ENCODE peak calls at places on chromosomes 16 and 17, in eight cellular contexts. S, B, L, W, G, J, E and I are unnamed samples.

GRCh38 chr17:47618416-47618815 is 31.3 kb upstream of the KPNB1 start:
- DNase-seq in S (no peak), W (no peak), G (no peak), B (no peak), E (no peak), J (no peak), L (no peak), I (no peak)

GRCh38 chr16:52812945-52813556 is 239.6 kb downstream of the CHD9NB start:
- DNase-seq in E (no peak), W (no peak), B (no peak), G (no peak), S (no peak), L (no peak), J (no peak), I (no peak)

GRCh38 chr17:49851387-49852291 is 3.8 kb upstream of the TAC4 start:
- DNase-seq in L (peak; percentile 79), G (peak; percentile 94), S (peak; percentile 46), E (peak; percentile 76), W (peak; percentile 87), J (peak; percentile 75), B (peak; percentile 75), I (peak; percentile 73)

GRCh38 chr16:65114527-65114926 is 7.3 kb downstream of the CDH11 start:
- DNase-seq in W (no peak), S (no peak), B (no peak), E (no peak), G (no peak), L (no peak), J (no peak), I (no peak)

GRCh38 chr16:8577678-8578304 is 12.5 kb downstream of the TMEM114 start:
- DNase-seq in B (no peak), S (no peak), L (no peak), J (no peak), W (no peak), G (no peak), E (no peak), I (no peak)

GRCh38 chr16:48442379-48442778 is 57.2 kb upstream of the SIAH1 start:
- DNase-seq in G (no peak), J (no peak), B (no peak), L (no peak), W (no peak), E (no peak), S (no peak), I (no peak)

GRCh38 chr17:67544364-67544763 is 167.3 kb downstream of the PITPNC1 start:
- DNase-seq in L (no peak), S (no peak), B (no peak), E (no peak), J (no peak), W (no peak), G (no peak), I (no peak)

GRCh38 chr17:8724451-8724850 is 20.2 kb downstream of the CCDC42 start:
- DNase-seq in J (no peak), L (no peak), G (no peak), E (no peak), B (peak; percentile 65), S (no peak), W (peak; percentile 48), I (no peak)

GRCh38 chr16:77404823-77405222 is 30.0 kb downstream of the ADAMTS18 start:
- DNase-seq in W (no peak), L (no peak), S (no peak), E (no peak), B (no peak), J (no peak), G (no peak), I (no peak)

GRCh38 chr17:44074231-44074910 is 3.8 kb downstream of the G6PC3 start:
- DNase-seq in L (no peak), S (no peak), J (no peak), G (no peak), E (no peak), B (no peak), W (no peak), I (no peak)

GRCh38 chr17:7575481-7575883 is 4.0 kb upstream of the CD68 start:
- DNase-seq in S (no peak), B (no peak), L (no peak), W (no peak), E (no peak), G (no peak), J (no peak), I (no peak)
- H3K4me3 ChIP-seq in S (no peak overlapping the region), B (no peak overlapping the region), L (peak overlapping the region; percentile 76), W (peak overlapping the region; percentile 100), E (peak overlapping the region; percentile 100), G (peak overlapping the region; percentile 99), J (no peak overlapping the region), I (no peak overlapping the region)

DNA sequence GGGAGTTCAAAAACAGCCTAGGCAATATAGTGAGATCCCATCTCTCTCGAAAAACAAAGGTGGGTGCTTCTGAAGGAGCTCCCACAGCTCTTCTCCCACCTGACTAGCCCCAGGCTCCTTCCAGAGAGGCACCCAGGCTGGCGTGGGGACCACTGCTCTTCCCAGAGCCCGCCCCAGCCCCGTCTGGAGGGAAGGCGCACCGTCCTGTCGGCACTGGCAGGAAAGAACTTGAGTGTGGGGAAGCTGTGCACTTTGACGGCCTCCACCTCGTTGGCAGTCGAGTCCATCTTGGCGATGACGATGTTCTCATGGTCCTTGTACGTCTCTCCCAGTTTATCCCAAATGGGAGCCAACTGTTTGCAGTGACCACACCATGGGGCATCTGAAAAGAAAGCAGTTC is 10.5 kb upstream of the PPP1R27 start:
- DNase-seq in S (no peak), E (no peak), B (no peak), G (no peak), L (no peak), J (no peak), W (no peak), I (no peak)
- H3K36me3 ChIP-seq in S (no peaks in the 10 kb centered on the region), E (peaks cover 77% of the 10 kb centered on the region), B (peaks cover 31% of the 10 kb centered on the region), G (peaks cover 71% of the 10 kb centered on the region), L (peaks cover 39% of the 10 kb centered on the region), J (peaks cover 54% of the 10 kb centered on the region), W (peaks cover 56% of the 10 kb centered on the region), I (peaks cover 39% of the 10 kb centered on the region)

GRCh38 chr16:31429314-31429713 is 1.2 kb upstream of the COX6A2 start:
- DNase-seq in B (no peak), W (peak; percentile 9), E (no peak), L (no peak), S (no peak), G (no peak), J (no peak), I (no peak)

GRCh38 chr16:31430380-31431052 is 2.4 kb upstream of the COX6A2 start:
- DNase-seq in E (no peak), G (no peak), L (no peak), S (no peak), J (no peak), W (peak; percentile 32), B (no peak), I (no peak)

GRCh38 chr16:31428638-31429247 is 583 bp upstream of the COX6A2 start:
- DNase-seq in G (no peak), J (no peak), S (no peak), E (no peak), L (no peak), B (no peak), W (peak; percentile 25), I (no peak)

GRCh38 chr16:31427441-31428276 is 501 bp downstream of the COX6A2 start:
- DNase-seq in W (peak; percentile 62), J (peak; percentile 73), B (peak; percentile 38), S (peak; percentile 66), G (no peak), L (peak; percentile 59), E (peak; percentile 80), I (peak; percentile 64)

GRCh38 chr16:31428277-31428597 is at the start of gene COX6A2:
- DNase-seq in W (no peak), J (no peak), S (no peak), E (peak; percentile 52), B (no peak), L (no peak), G (no peak), I (no peak)
- H3K4me3 ChIP-seq in W (peak within 1 kb of the TSS; percentile 56), J (no peak within 1 kb of the TSS), S (peak within 1 kb of the TSS; percentile 44), E (peak within 1 kb of the TSS; percentile 75), B (no peak within 1 kb of the TSS), L (no peak within 1 kb of the TSS), G (no peak within 1 kb of the TSS), I (no peak within 1 kb of the TSS)

DNA sequence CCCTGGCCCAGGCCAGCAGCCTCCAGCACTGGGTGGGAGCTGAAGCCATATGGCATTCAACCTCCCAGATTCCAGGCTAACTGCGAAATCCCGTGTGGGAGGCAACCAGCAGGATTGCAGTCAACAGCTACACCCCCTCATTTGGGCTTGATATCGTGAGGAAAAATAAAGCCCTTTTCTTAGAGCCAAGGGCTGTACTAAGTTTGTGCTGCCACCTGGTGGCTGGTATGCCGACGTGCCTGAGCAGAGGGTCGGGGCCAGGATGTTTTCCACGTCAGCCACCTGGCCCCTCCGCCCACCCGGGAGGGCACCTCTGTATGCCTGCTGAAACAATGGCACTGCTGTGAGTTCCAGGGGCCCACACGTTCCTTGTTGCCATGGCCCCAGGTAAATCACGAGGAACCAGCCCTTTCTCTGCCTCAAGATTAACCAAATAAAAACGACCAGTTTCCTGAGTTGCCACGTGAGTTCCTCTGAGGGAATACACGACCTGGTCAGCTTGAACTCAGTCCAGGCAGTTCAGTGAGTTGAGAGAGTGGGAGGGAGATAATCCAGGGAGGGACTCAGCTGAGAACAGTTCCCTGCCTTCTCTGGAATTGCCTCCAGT is 9.0 kb downstream of the TMEM98 start:
- DNase-seq in G (peak; percentile 85), J (peak; percentile 56), S (peak; percentile 90), W (peak; percentile 75), B (peak; percentile 68), E (peak; percentile 69), L (peak; percentile 71), I (peak; percentile 39)
- H3K36me3 ChIP-seq in G (peaks cover 40% of the 10 kb centered on the region), J (no peaks in the 10 kb centered on the region), S (no peaks in the 10 kb centered on the region), W (peaks cover 13% of the 10 kb centered on the region), B (peaks cover 7% of the 10 kb centered on the region), E (no peaks in the 10 kb centered on the region), L (no peaks in the 10 kb centered on the region), I (no peaks in the 10 kb centered on the region)

DNA sequence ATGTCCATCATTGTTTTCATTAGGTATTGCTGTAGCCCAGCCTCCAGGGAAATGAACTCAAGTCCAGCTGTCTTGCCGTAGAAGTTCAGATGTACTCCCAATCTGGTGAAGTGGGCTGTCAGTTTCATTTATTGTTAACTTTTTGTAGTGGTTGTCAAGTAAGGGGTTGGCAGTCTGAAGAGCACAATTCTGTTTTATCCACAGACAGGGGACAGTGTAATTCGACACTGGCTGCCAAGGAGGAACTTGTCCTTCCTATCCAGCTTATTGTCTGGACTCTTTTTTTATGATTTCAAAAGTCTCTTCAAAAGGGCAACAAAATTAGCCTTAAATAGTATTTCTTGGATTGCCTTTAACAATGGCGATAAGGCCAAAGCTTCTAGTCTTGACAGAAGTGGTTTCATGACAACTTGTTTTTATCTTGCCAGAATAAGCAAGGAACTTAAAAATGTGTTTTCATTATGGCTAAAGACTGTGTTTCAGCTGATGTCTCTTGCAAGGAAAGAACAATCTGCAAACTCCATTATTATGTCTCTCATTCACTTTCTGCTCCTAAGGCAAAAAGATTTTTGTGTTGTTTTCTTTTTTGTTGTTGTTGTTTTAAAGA is 73.9 kb upstream of the TANC2 start:
- DNase-seq in L (no peak), E (no peak), J (no peak), W (no peak), B (no peak), G (no peak), S (no peak), I (no peak)
- H3K4me3 ChIP-seq in L (no peak overlapping the region), E (no peak overlapping the region), J (no peak overlapping the region), W (no peak overlapping the region), B (no peak overlapping the region), G (no peak overlapping the region), S (no peak overlapping the region), I (no peak overlapping the region)

GRCh38 chr17:81260641-81261040 is 21.5 kb downstream of the NDUFAF8 start:
- DNase-seq in W (no peak), J (no peak), L (no peak), B (no peak), G (no peak), E (no peak), S (no peak), I (no peak)
- H3K36me3 ChIP-seq in W (peaks cover 40% of the 10 kb centered on the region), J (peaks cover 97% of the 10 kb centered on the region), L (peaks cover 64% of the 10 kb centered on the region), B (no peaks in the 10 kb centered on the region), G (peaks cover 43% of the 10 kb centered on the region), E (peaks cover 68% of the 10 kb centered on the region), S (no peaks in the 10 kb centered on the region), I (no peaks in the 10 kb centered on the region)